ENCODE peak calls at places on chromosomes 7 and 10, in eight cellular contexts. L is LoVo; U is NCI-H1105 treated with DMSO at 0.1 percent for 48 hours; T is non-pigmented ciliary epithelial cell; X is iris pigment epithelial cell; B is stimulated activated CD4-positive, alpha-beta T cell treated with anti-CD3 and anti-CD28 coated beads, Interleukin-2, amount 100 ng/mL, for 48 hours; W is suprapubic skin; J is NCI-H1092. C is an unnamed sample.

GRCh38 chr7:28055161-28055544 is 125.4 kb downstream of the JAZF1 start:
- DNase-seq in L (peak; percentile 41), U (no peak), T (no peak), X (no peak), B (no peak), W (no peak), J (no peak), C (no peak)

GRCh38 chr7:140982508-140982907 is 32.2 kb downstream of the MRPS33 start:
- DNase-seq in L (no peak), U (no peak), T (no peak), X (no peak), B (no peak), W (no peak), J (no peak), C (no peak)

GRCh38 chr7:34249192-34249591 is 343.9 kb downstream of the BMPER start:
- DNase-seq in L (no peak), U (no peak), T (no peak), X (no peak), B (no peak), W (no peak), J (no peak), C (no peak)

GRCh38 chr10:86334515-86335085 is 32.0 kb downstream of the GRID1 start:
- DNase-seq in L (no peak), U (peak; percentile 35), T (no peak), X (no peak), B (no peak), W (peak; percentile 38), J (no peak), C (no peak)

GRCh38 chr7:76997381-76998262 is 34.5 kb downstream of the SPDYE17 start:
- DNase-seq in L (no peak), U (no peak), T (no peak), X (peak; percentile 4), B (no peak), W (no peak), J (no peak), C (no peak)

GRCh38 chr7:102146122-102146521 is 140.5 kb upstream of the SH2B2 start:
- DNase-seq in L (no peak), U (no peak), T (no peak), X (no peak), B (no peak), W (no peak), J (no peak), C (no peak)

GRCh38 chr7:18667466-18667865 is 171.9 kb downstream of the HDAC9 start:
- DNase-seq in L (peak; percentile 85), U (no peak), T (peak; percentile 61), X (peak; percentile 80), B (no peak), W (no peak), J (no peak), C (peak; percentile 27)

GRCh38 chr10:67976292-67977245 is 92.1 kb downstream of the SIRT1 start:
- DNase-seq in L (no peak), U (no peak), T (no peak), X (peak; percentile 16), B (no peak), W (no peak), J (no peak), C (no peak)

GRCh38 chr10:128474571-128474970 is 348.3 kb upstream of the MKI67 start:
- DNase-seq in L (no peak), U (no peak), T (no peak), X (no peak), B (no peak), W (no peak), J (no peak), C (no peak)

GRCh38 chr10:125164421-125164820 is 4.1 kb upstream of the CTBP2 start:
- DNase-seq in L (no peak), U (no peak), T (no peak), X (no peak), B (no peak), W (no peak), J (no peak), C (no peak)

GRCh38 chr10:126130291-126130710 is 233.9 kb downstream of the FANK1 start:
- DNase-seq in L (no peak), U (no peak), T (no peak), X (no peak), B (no peak), W (no peak), J (no peak), C (no peak)

GRCh38 chr10:62917475-62918238 is 101.5 kb upstream of the EGR2 start:
- DNase-seq in L (no peak), U (no peak), T (no peak), X (no peak), B (no peak), W (no peak), J (no peak), C (no peak)

GRCh38 chr10:75127481-75127880 is 16.0 kb downstream of the SAMD8 start:
- DNase-seq in L (no peak), U (no peak), T (no peak), X (peak; percentile 74), B (no peak), W (no peak), J (no peak), C (no peak)

GRCh38 chr10:122019414-122019975 is 30.5 kb downstream of the TACC2 start:
- DNase-seq in L (peak; percentile 60), U (peak; percentile 43), T (no peak), X (no peak), B (no peak), W (no peak), J (no peak), C (no peak)

GRCh38 chr7:139108256-139109187 is 998 bp downstream of the ZC3HAV1 start:
- DNase-seq in L (no peak), U (peak; percentile 38), T (no peak), X (peak; percentile 22), B (no peak), W (peak; percentile 69), J (no peak), C (no peak)

GRCh38 chr7:29105191-29105590 is 41.1 kb downstream of the CPVL start:
- DNase-seq in L (no peak), U (no peak), T (no peak), X (no peak), B (no peak), W (no peak), J (no peak), C (no peak)

GRCh38 chr7:70693690-70694356 is 438.1 kb upstream of the GALNT17 start:
- DNase-seq in L (peak; percentile 83), U (peak; percentile 63), T (no peak), X (peak; percentile 65), B (no peak), W (peak; percentile 83), J (peak; percentile 59), C (no peak)

GRCh38 chr10:21164687-21165086 is 267.6 kb upstream of the NEBL start:
- DNase-seq in L (no peak), U (no peak), T (no peak), X (no peak), B (no peak), W (no peak), J (no peak), C (no peak)

GRCh38 chr7:152699101-152699500 is 23.2 kb upstream of the XRCC2 start:
- DNase-seq in L (no peak), U (peak; percentile 10), T (no peak), X (no peak), B (no peak), W (no peak), J (no peak), C (no peak)

GRCh38 chr7:73978681-73979563 is 49.1 kb upstream of the ELN start:
- DNase-seq in L (peak; percentile 91), U (peak; percentile 31), T (no peak), X (peak; percentile 12), B (no peak), W (peak; percentile 58), J (peak; percentile 7), C (no peak)

GRCh38 chr10:4109469-4109868 is 324.5 kb upstream of the KLF6 start:
- DNase-seq in L (no peak), U (no peak), T (no peak), X (peak; percentile 56), B (no peak), W (no peak), J (no peak), C (no peak)

GRCh38 chr7:43876266-43876665 is 6.9 kb upstream of the MRPS24 start:
- DNase-seq in L (no peak), U (no peak), T (no peak), X (no peak), B (no peak), W (no peak), J (no peak), C (no peak)

GRCh38 chr7:107920048-107920772 is 29.2 kb downstream of the DLD start:
- DNase-seq in L (no peak), U (peak; percentile 65), T (no peak), X (peak; percentile 33), B (no peak), W (no peak), J (no peak), C (peak; percentile 43)

GRCh38 chr10:14200645-14201534 is 129.8 kb downstream of the FRMD4A start:
- DNase-seq in L (no peak), U (no peak), T (no peak), X (no peak), B (peak; percentile 7), W (no peak), J (no peak), C (no peak)

GRCh38 chr7:23385120-23385519 is 85.2 kb downstream of the IGF2BP3 start:
- DNase-seq in L (no peak), U (no peak), T (no peak), X (no peak), B (no peak), W (no peak), J (no peak), C (no peak)

GRCh38 chr7:128726673-128727072 is 12.5 kb upstream of the CALU start:
- DNase-seq in L (no peak), U (no peak), T (no peak), X (no peak), B (no peak), W (no peak), J (no peak), C (no peak)

GRCh38 chr7:147088916-147089315 is 972.3 kb downstream of the CNTNAP2 start:
- DNase-seq in L (no peak), U (no peak), T (no peak), X (no peak), B (no peak), W (no peak), J (no peak), C (no peak)

GRCh38 chr10:79299397-79300370 is 47.6 kb upstream of the PPIF start:
- DNase-seq in L (no peak), U (no peak), T (peak; percentile 48), X (peak; percentile 84), B (no peak), W (no peak), J (no peak), C (peak; percentile 69)

GRCh38 chr7:72453436-72453835 is 41.3 kb upstream of the CALN1 start:
- DNase-seq in L (no peak), U (no peak), T (no peak), X (no peak), B (no peak), W (no peak), J (no peak), C (no peak)

GRCh38 chr10:35324196-35324595 is 12.1 kb upstream of the CCNY start:
- DNase-seq in L (no peak), U (no peak), T (no peak), X (peak; percentile 67), B (no peak), W (no peak), J (no peak), C (no peak)

GRCh38 chr7:155495440-155496248 is 37.7 kb downstream of the EN2 start:
- DNase-seq in L (no peak), U (peak; percentile 41), T (no peak), X (no peak), B (no peak), W (no peak), J (no peak), C (no peak)

GRCh38 chr7:16889851-16890443 is 8.2 kb upstream of the AGR3 start:
- DNase-seq in L (peak; percentile 40), U (no peak), T (no peak), X (no peak), B (no peak), W (no peak), J (no peak), C (no peak)

C was measured in brain pericyte.